ENCODE peak calls at places on chromosomes 1 and 21, in six cellular contexts. Y, T, J, V, S and E are unnamed samples.
A peak's percentile ranks its signal among the peaks of the same experiment; 100 is the strongest.

GRCh38 chr1:234962340-234962989 is 166.2 kb downstream of the TOMM20 start:
- DNase-seq in Y (peak; percentile 81), T (peak; percentile 81), J (no peak), V (no peak), S (peak; percentile 98), E (no peak)

GRCh38 chr1:81584398-81584797 is 216.3 kb upstream of the ADGRL2 start:
- DNase-seq in Y (no peak), T (no peak), J (no peak), V (no peak), S (peak; percentile 89), E (no peak)

GRCh38 chr1:51875291-51875772 is 3.2 kb downstream of the NRDC start:
- DNase-seq in Y (peak; percentile 7), T (no peak), J (no peak), V (no peak), S (no peak), E (no peak)

GRCh38 chr21:24903954-24904635 is 703.2 kb downstream of the MRPL39 start:
- DNase-seq in Y (no peak), T (no peak), J (no peak), V (no peak), S (no peak), E (no peak)

GRCh38 chr1:244778356-244778755 is 57.1 kb upstream of the COX20 start:
- DNase-seq in Y (peak; percentile 95), T (no peak), J (no peak), V (no peak), S (peak; percentile 70), E (no peak)

GRCh38 chr21:44370027-44370735 is 16.8 kb downstream of the TRPM2 start:
- DNase-seq in Y (peak; percentile 77), T (no peak), J (no peak), V (no peak), S (peak; percentile 5), E (no peak)

GRCh38 chr1:195188821-195189220 is 1419.4 kb downstream of the KCNT2 start:
- DNase-seq in Y (peak; percentile 35), T (no peak), J (no peak), V (no peak), S (peak; percentile 29), E (no peak)

GRCh38 chr1:248841702-248842395 is 3.8 kb downstream of the ZNF672 start:
- DNase-seq in Y (peak; percentile 53), T (peak; percentile 76), J (no peak), V (peak; percentile 44), S (peak; percentile 72), E (peak; percentile 67)

GRCh38 chr1:241343956-241344355 is 13.0 kb downstream of the RGS7 start:
- DNase-seq in Y (peak; percentile 89), T (no peak), J (no peak), V (no peak), S (no peak), E (no peak)

GRCh38 chr1:206878456-206878855 is 13.0 kb downstream of the IL20 start:
- DNase-seq in Y (peak; percentile 40), T (no peak), J (no peak), V (no peak), S (no peak), E (no peak)

GRCh38 chr1:1204425-1204920 is 1.9 kb downstream of the TNFRSF18 start:
- DNase-seq in Y (no peak), T (no peak), J (no peak), V (no peak), S (no peak), E (no peak)

GRCh38 chr1:117590273-117590925 is 15.4 kb upstream of the TENT5C start:
- DNase-seq in Y (peak; percentile 6), T (no peak), J (no peak), V (no peak), S (no peak), E (no peak)

GRCh38 chr1:8782001-8782620 is 35.3 kb downstream of the RERE start:
- DNase-seq in Y (no peak), T (no peak), J (no peak), V (no peak), S (no peak), E (no peak)

GRCh38 chr1:22461678-22462527 is 10.3 kb downstream of the ZBTB40 start:
- DNase-seq in Y (no peak), T (no peak), J (no peak), V (no peak), S (no peak), E (no peak)

GRCh38 chr1:33810571-33810970 is 53.3 kb upstream of the HMGB4 start:
- DNase-seq in Y (no peak), T (no peak), J (peak; percentile 87), V (no peak), S (no peak), E (no peak)

GRCh38 chr1:109579496-109579895 is 31.1 kb downstream of the GNAI3 start:
- DNase-seq in Y (no peak), T (no peak), J (no peak), V (no peak), S (peak; percentile 63), E (no peak)

GRCh38 chr1:221030121-221030649 is 150.9 kb downstream of the HLX start:
- DNase-seq in Y (no peak), T (no peak), J (no peak), V (no peak), S (no peak), E (no peak)

GRCh38 chr1:110390692-110391232 is at the start of gene SLC16A4:
- DNase-seq in Y (no peak), T (no peak), J (no peak), V (no peak), S (peak; percentile 60), E (no peak)

GRCh38 chr1:78165816-78166215 is 120.0 kb downstream of the GIPC2 start:
- DNase-seq in Y (peak; percentile 59), T (no peak), J (no peak), V (no peak), S (no peak), E (no peak)

GRCh38 chr1:115545791-115546733 is 95.7 kb upstream of the VANGL1 start:
- DNase-seq in Y (peak; percentile 97), T (peak; percentile 68), J (no peak), V (peak; percentile 34), S (peak; percentile 78), E (no peak)

GRCh38 chr1:179164494-179164893 is 65.0 kb downstream of the ABL2 start:
- DNase-seq in Y (peak; percentile 78), T (no peak), J (no peak), V (no peak), S (peak; percentile 24), E (no peak)

GRCh38 chr1:20318971-20319370 is 28.3 kb downstream of the VWA5B1 start:
- DNase-seq in Y (no peak), T (no peak), J (no peak), V (no peak), S (no peak), E (no peak)

GRCh38 chr1:192763243-192763642 is 45.6 kb upstream of the RGS2 start:
- DNase-seq in Y (peak; percentile 82), T (no peak), J (no peak), V (no peak), S (peak; percentile 14), E (no peak)

GRCh38 chr1:38512024-38512623 is 347.4 kb downstream of the RRAGC start:
- DNase-seq in Y (no peak), T (no peak), J (no peak), V (no peak), S (no peak), E (no peak)

GRCh38 chr1:76993036-76993435 is 125.8 kb downstream of the ST6GALNAC5 start:
- DNase-seq in Y (no peak), T (no peak), J (no peak), V (no peak), S (no peak), E (no peak)

DNA sequence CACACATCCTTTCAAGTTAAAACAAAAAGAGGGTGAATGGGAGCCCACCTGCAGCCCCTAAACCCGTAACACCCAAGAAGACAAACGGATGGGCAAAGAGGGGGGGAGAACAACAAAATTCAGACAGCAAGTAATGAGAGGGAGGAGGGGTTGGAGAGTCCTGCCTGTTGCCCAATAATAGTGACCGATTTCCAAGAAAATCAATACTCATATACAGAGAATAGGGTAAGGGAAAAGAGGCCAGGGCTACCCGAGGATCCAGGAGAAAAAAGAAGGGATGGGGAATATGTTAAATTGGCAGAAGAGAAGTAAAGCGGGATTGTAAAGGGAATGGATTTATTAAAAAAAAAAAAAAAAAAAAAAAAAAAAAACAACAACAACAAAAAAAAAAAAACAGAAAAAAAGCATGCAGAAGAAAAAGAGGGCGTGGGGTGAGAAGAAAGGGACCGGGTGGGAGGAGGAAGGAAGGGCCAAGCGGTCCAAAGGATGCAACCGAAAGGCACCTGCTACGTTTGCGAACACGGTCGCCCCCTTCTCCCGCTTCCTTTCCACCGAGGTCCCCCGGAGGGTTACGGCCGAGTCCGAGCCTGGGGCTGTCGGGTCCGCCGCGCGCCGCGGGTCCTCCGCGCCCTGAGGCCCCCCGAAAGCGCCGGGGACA is 930 bp downstream of the SLC30A10 start:
- DNase-seq in Y (no peak), T (no peak), J (peak; percentile 62), V (no peak), S (no peak), E (no peak)
- H3K4me1 ChIP-seq in Y (no peaks in the 10 kb centered on the region), T (peaks cover 12% of the 10 kb centered on the region), J (peaks cover 6% of the 10 kb centered on the region), V (peaks cover 11% of the 10 kb centered on the region), S (no peaks in the 10 kb centered on the region), E (no peaks in the 10 kb centered on the region)

GRCh38 chr1:156462954-156463795 is 37.4 kb downstream of the MEF2D start:
- DNase-seq in Y (no peak), T (no peak), J (no peak), V (no peak), S (no peak), E (no peak)
- H3K27ac ChIP-seq in Y (no peak overlapping the region), T (peak overlapping the region; percentile 91), J (peak overlapping the region; percentile 96), V (peak overlapping the region; percentile 70), S (no peak overlapping the region), E (peak overlapping the region; percentile 75)

DNA sequence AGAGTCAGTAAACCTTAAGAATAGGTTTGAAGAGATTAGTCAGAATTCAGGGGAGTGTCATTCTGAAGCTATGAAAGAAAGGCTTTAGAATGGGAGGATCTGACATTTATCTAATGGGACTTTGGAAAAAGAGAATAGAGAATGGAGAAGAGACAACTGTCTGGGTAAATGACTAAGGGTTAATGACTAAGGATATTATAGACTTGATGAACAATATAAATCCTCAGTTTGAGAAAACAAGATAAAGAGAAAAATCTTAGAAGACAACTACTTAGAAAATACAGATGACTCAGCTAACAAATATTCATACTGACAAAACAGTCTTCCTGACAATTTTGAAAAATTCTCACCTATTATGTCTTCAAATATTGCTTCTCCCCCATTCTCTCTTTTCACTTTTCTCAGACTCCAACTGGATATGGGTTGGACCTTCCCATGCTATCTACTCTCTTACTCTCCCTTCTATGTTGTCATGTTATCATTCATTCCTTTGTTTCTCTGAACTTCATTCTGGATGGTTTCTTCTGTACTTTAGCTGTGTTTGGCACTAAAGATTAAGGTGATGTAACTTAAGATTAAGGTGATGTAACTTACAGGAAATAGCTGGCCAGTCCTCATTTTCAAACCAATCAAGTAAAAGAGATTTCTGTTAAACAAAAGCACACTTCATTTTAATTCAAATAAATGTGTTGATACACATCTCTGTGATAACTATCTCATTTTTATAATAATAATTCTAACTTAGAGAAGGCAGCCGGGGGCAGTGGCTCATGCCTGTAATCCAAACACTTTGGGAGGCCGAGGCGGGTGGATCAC is 20.3 kb downstream of the SLC16A1 start:
- DNase-seq in Y (peak; percentile 51), T (no peak), J (no peak), V (no peak), S (peak; percentile 76), E (no peak)
- H3K4me1 ChIP-seq in Y (peaks cover 29% of the 10 kb centered on the region), T (peaks cover 4% of the 10 kb centered on the region), J (peaks cover 22% of the 10 kb centered on the region), V (peaks cover 20% of the 10 kb centered on the region), S (peaks cover 2% of the 10 kb centered on the region), E (no peaks in the 10 kb centered on the region)

GRCh38 chr1:174791863-174792262 is 207.9 kb upstream of the CACYBP start:
- DNase-seq in Y (no peak), T (no peak), J (no peak), V (no peak), S (no peak), E (no peak)
- H3K27ac ChIP-seq in Y (no peak overlapping the region), T (no peak overlapping the region), J (no peak overlapping the region), V (no peak overlapping the region), S (no peak overlapping the region), E (no peak overlapping the region)

GRCh38 chr1:214136336-214136735 is 144.6 kb upstream of the SMYD2 start:
- DNase-seq in Y (no peak), T (no peak), J (no peak), V (no peak), S (no peak), E (no peak)
- H3K4me1 ChIP-seq in Y (no peaks in the 10 kb centered on the region), T (no peaks in the 10 kb centered on the region), J (no peaks in the 10 kb centered on the region), V (no peaks in the 10 kb centered on the region), S (no peaks in the 10 kb centered on the region), E (no peaks in the 10 kb centered on the region)